ENCODE peak calls at places on chromosomes 13 and 19, in five cellular contexts. One of them, this sample, is unnamed.

GRCh38 chr13:100051070-100051469 is 37.8 kb upstream of the PCCA start:
- DNase-seq in upper lobe of left lung: no peak
- DNase-seq in A549: no peak
- DNase-seq in Peyer's patch: no peak
- DNase-seq in breast epithelium: no peak
- DNase-seq in this sample: no peak

GRCh38 chr19:18894254-18895037 is 1.5 kb downstream of the CERS1 start:
- DNase-seq in Peyer's patch: no peak
- DNase-seq in A549: no peak
- DNase-seq in upper lobe of left lung: no peak
- DNase-seq in breast epithelium: no peak
- DNase-seq in this sample: no peak

GRCh38 chr13:26653310-26653709 is 95.8 kb downstream of the WASF3 start:
- DNase-seq in breast epithelium: no peak
- DNase-seq in A549: no peak
- DNase-seq in upper lobe of left lung: no peak
- DNase-seq in Peyer's patch: no peak
- DNase-seq in this sample: no peak

GRCh38 chr13:78398743-78399410 is 204.5 kb downstream of the POU4F1 start:
- DNase-seq in breast epithelium: no peak
- DNase-seq in A549: no peak
- DNase-seq in Peyer's patch: no peak
- DNase-seq in upper lobe of left lung: no peak
- DNase-seq in this sample: no peak

GRCh38 chr13:112724788-112725345 is 35.0 kb downstream of the ATP11A start:
- DNase-seq in Peyer's patch: no peak
- DNase-seq in A549: no peak
- DNase-seq in breast epithelium: no peak
- DNase-seq in upper lobe of left lung: peak; percentile 54
- DNase-seq in this sample: no peak

GRCh38 chr19:58453743-58454142 is 2.3 kb downstream of the ZNF324B start:
- DNase-seq in upper lobe of left lung: no peak
- DNase-seq in A549: no peak
- DNase-seq in Peyer's patch: no peak
- DNase-seq in breast epithelium: no peak
- DNase-seq in this sample: no peak

GRCh38 chr19:19256072-19256969 is 16.8 kb downstream of the TM6SF2 start:
- DNase-seq in A549: peak; percentile 40
- DNase-seq in Peyer's patch: no peak
- DNase-seq in upper lobe of left lung: no peak
- DNase-seq in breast epithelium: no peak
- DNase-seq in this sample: no peak

GRCh38 chr13:45333973-45334922 is 6.7 kb downstream of the TPT1 start:
- DNase-seq in Peyer's patch: peak; percentile 59
- DNase-seq in upper lobe of left lung: no peak
- DNase-seq in A549: no peak
- DNase-seq in breast epithelium: no peak
- DNase-seq in this sample: no peak

GRCh38 chr19:30326076-30326710 is 46.0 kb upstream of the ZNF536 start:
- DNase-seq in Peyer's patch: no peak
- DNase-seq in A549: no peak
- DNase-seq in upper lobe of left lung: no peak
- DNase-seq in breast epithelium: no peak
- DNase-seq in this sample: no peak

GRCh38 chr19:18423258-18424020 is 4.2 kb downstream of the SSBP4 start:
- DNase-seq in Peyer's patch: no peak
- DNase-seq in breast epithelium: no peak
- DNase-seq in upper lobe of left lung: peak; percentile 78
- DNase-seq in A549: no peak
- DNase-seq in this sample: no peak

GRCh38 chr13:76992548-76993001 is 694 bp downstream of the CLN5 start:
- DNase-seq in upper lobe of left lung: no peak
- DNase-seq in A549: peak; percentile 17
- DNase-seq in Peyer's patch: peak; percentile 63
- DNase-seq in breast epithelium: no peak
- DNase-seq in this sample: no peak

GRCh38 chr13:78317030-78317429 is 286.3 kb downstream of the POU4F1 start:
- DNase-seq in upper lobe of left lung: no peak
- DNase-seq in Peyer's patch: no peak
- DNase-seq in breast epithelium: no peak
- DNase-seq in A549: no peak
- DNase-seq in this sample: no peak

GRCh38 chr19:15101479-15102082 is 5.6 kb upstream of the SYDE1 start:
- DNase-seq in upper lobe of left lung: no peak
- DNase-seq in breast epithelium: no peak
- DNase-seq in Peyer's patch: peak; percentile 72
- DNase-seq in A549: peak; percentile 48
- DNase-seq in this sample: peak; percentile 60

GRCh38 chr13:112444001-112444311 is 67.8 kb downstream of the SPACA7 start:
- DNase-seq in breast epithelium: no peak
- DNase-seq in upper lobe of left lung: peak; percentile 82
- DNase-seq in A549: peak; percentile 50
- DNase-seq in Peyer's patch: peak; percentile 68
- DNase-seq in this sample: no peak

GRCh38 chr19:45137179-45137761 is 23.5 kb downstream of the NKPD1 start:
- DNase-seq in Peyer's patch: no peak
- DNase-seq in upper lobe of left lung: peak; percentile 39
- DNase-seq in breast epithelium: no peak
- DNase-seq in A549: no peak
- DNase-seq in this sample: no peak

GRCh38 chr19:10020851-10021250 is 7.6 kb downstream of the RDH8 start:
- DNase-seq in Peyer's patch: no peak
- DNase-seq in A549: no peak
- DNase-seq in upper lobe of left lung: no peak
- DNase-seq in breast epithelium: no peak
- DNase-seq in this sample: no peak

GRCh38 chr13:109883181-109884180 is 97.1 kb upstream of the IRS2 start:
- DNase-seq in upper lobe of left lung: no peak
- DNase-seq in breast epithelium: no peak
- DNase-seq in A549: no peak
- DNase-seq in Peyer's patch: peak; percentile 49
- DNase-seq in this sample: no peak

GRCh38 chr13:50685491-50685890 is 158.0 kb downstream of the DLEU7 start:
- DNase-seq in A549: no peak
- DNase-seq in Peyer's patch: peak; percentile 65
- DNase-seq in upper lobe of left lung: no peak
- DNase-seq in breast epithelium: peak; percentile 57
- DNase-seq in this sample: no peak

GRCh38 chr19:11737964-11738745 is 591 bp downstream of the ZNF823 start:
- DNase-seq in breast epithelium: peak; percentile 73
- DNase-seq in Peyer's patch: peak; percentile 86
- DNase-seq in upper lobe of left lung: peak; percentile 84
- DNase-seq in A549: peak; percentile 43
- DNase-seq in this sample: peak; percentile 17

GRCh38 chr13:79492313-79492798 is 11.4 kb downstream of the NDFIP2 start:
- DNase-seq in A549: no peak
- DNase-seq in Peyer's patch: no peak
- DNase-seq in upper lobe of left lung: no peak
- DNase-seq in breast epithelium: no peak
- DNase-seq in this sample: no peak

GRCh38 chr13:23915308-23915707 is 18.0 kb upstream of the C1QTNF9B start:
- DNase-seq in breast epithelium: no peak
- DNase-seq in Peyer's patch: no peak
- DNase-seq in A549: no peak
- DNase-seq in upper lobe of left lung: no peak
- DNase-seq in this sample: no peak

GRCh38 chr19:48878219-48879024 is 6.2 kb downstream of the PPP1R15A start:
- DNase-seq in breast epithelium: no peak
- DNase-seq in upper lobe of left lung: no peak
- DNase-seq in Peyer's patch: no peak
- DNase-seq in A549: peak; percentile 51
- DNase-seq in this sample: no peak

DNA sequence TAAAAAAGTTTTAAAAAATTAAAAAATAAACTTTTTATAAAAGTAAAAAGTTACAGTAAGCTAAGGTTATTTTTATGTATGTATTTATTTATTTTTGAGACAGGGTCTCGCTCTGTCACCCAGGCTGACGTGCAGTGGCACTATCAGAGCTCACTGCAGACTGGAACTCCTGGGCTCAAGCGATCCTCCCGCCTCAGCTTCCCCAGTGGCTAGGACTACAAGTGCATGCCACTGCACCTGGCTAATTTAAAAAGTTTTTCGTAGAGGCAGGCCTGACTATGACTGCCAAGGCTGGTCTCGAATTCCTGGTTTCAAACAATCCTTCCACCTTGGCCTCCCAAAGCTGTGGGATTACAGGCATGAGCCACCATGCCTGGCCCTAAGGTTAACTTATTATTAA is 64.1 kb downstream of the CDADC1 start:
- DNase-seq in breast epithelium: no peak
- DNase-seq in Peyer's patch: no peak
- DNase-seq in upper lobe of left lung: no peak
- DNase-seq in A549: no peak
- DNase-seq in this sample: no peak
- H3K4me1 ChIP-seq in breast epithelium: no peaks in the 10 kb centered on the region
- H3K4me1 ChIP-seq in Peyer's patch: no peaks in the 10 kb centered on the region
- H3K4me1 ChIP-seq in upper lobe of left lung: peaks cover 28% of the 10 kb centered on the region
- H3K4me1 ChIP-seq in A549: peaks cover 24% of the 10 kb centered on the region
- H3K4me1 ChIP-seq in this sample: no peaks in the 10 kb centered on the region

DNA sequence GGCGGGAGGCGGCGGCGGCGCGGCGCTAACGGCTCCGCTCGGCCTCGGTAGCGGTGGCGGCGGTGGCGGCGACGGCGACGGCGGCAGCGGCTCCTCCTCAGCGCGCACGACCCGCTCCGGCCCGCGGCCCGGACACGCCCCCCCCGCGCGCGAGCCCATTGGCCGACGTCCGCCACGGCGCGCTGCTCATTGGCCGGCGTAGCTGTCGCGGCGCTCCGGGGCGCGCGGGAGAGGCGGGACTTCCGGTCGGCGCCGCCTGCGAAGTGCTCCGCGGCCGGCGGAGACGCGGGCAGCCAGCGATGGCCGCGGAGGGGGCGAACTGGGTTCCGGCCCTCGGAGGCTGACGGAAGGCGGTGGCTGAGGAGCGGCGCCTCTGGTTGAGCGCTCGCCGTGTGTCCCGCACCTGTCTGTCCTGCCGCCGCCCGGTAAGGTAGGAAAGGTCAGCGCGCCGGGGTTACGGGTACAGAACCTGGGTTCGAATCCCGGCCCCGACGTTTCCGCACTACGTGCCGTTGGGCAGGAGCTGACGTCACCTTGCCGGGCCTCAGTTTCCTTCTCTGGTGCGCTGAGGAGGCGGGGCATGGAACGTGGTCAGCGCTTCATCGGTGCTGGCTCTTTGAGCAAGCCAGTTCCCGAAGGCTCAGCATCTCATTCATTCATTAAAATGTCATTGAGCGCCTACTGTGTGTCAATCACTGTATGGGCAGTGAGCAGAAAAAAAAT is at the start of gene ELAVL1:
- DNase-seq in breast epithelium: peak; percentile 88
- DNase-seq in A549: peak; percentile 88
- DNase-seq in upper lobe of left lung: peak; percentile 99
- DNase-seq in Peyer's patch: peak; percentile 95
- DNase-seq in this sample: peak; percentile 78
- TF ChIP-seq CTCF in breast epithelium: no peak
- TF ChIP-seq CTCF in A549: no peak
- TF ChIP-seq CTCF in upper lobe of left lung: no peak
- TF ChIP-seq CTCF in Peyer's patch: no peak
- TF ChIP-seq CTCF in this sample: no peak

DNA sequence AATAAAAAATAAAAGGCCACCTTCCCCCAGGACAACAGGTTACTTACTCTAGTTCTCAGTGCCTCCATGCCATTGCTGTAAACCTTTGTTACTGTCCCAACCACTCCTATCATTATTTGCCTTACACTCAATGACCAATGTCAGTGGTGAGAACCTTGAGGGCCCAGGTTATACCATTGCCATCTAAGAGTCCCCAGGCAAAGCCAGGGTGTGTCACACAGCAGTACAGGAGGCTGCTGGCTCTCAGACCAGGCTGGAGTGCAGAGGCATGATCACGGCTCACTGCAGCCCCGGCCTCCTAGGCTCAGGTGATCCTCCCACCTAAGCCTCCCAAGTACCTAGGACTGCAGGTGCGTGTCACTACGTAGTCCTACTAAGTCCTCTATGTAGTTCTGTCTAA is 6.1 kb downstream of the ELAVL1 start:
- DNase-seq in Peyer's patch: no peak
- DNase-seq in breast epithelium: no peak
- DNase-seq in upper lobe of left lung: no peak
- DNase-seq in A549: no peak
- DNase-seq in this sample: no peak
- H3K4me1 ChIP-seq in Peyer's patch: no peaks in the 10 kb centered on the region
- H3K4me1 ChIP-seq in breast epithelium: peaks cover 15% of the 10 kb centered on the region
- H3K4me1 ChIP-seq in upper lobe of left lung: peaks cover 43% of the 10 kb centered on the region
- H3K4me1 ChIP-seq in A549: peaks cover 16% of the 10 kb centered on the region
- H3K4me1 ChIP-seq in this sample: peaks cover 35% of the 10 kb centered on the region

DNA sequence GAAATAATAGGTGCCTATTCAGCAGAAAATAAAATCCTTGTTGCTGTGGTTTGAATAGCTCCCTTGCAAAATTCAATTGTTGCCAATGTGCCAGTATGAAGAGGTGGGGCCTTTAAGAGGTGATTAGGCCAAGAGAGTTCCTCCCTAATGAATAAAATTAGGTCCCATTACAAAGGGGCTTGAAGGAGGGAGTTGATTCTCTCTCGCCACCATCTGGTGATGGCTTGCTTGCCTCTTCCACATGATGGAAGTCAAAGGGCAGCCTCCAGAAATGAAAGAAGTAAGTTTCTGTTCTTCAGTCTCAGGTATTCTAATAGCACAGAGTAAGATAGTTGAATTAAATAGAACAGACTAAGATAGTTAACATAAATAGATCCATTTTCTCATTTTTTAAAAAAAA is 3.0 kb upstream of the EEF1AKMT1 start:
- DNase-seq in A549: no peak
- DNase-seq in Peyer's patch: no peak
- DNase-seq in upper lobe of left lung: no peak
- DNase-seq in breast epithelium: no peak
- DNase-seq in this sample: no peak
- TF ChIP-seq CTCF in A549: no peak
- TF ChIP-seq CTCF in Peyer's patch: no peak
- TF ChIP-seq CTCF in upper lobe of left lung: no peak
- TF ChIP-seq CTCF in breast epithelium: no peak
- TF ChIP-seq CTCF in this sample: no peak

GRCh38 chr19:3982701-3983541 is 2.3 kb downstream of the EEF2 start:
- DNase-seq in breast epithelium: no peak
- DNase-seq in A549: no peak
- DNase-seq in upper lobe of left lung: peak; percentile 73
- DNase-seq in Peyer's patch: no peak
- DNase-seq in this sample: no peak
- H3K4me1 ChIP-seq in breast epithelium: peaks cover 17% of the 10 kb centered on the region
- H3K4me1 ChIP-seq in A549: peaks cover 26% of the 10 kb centered on the region
- H3K4me1 ChIP-seq in upper lobe of left lung: peaks cover 45% of the 10 kb centered on the region
- H3K4me1 ChIP-seq in Peyer's patch: peaks cover 9% of the 10 kb centered on the region
- H3K4me1 ChIP-seq in this sample: peaks cover 47% of the 10 kb centered on the region

GRCh38 chr19:13329766-13330165 is 176.5 kb downstream of the CACNA1A start:
- DNase-seq in A549: no peak
- DNase-seq in Peyer's patch: no peak
- DNase-seq in upper lobe of left lung: no peak
- DNase-seq in breast epithelium: no peak
- DNase-seq in this sample: no peak

GRCh38 chr19:13330285-13330684 is 176.0 kb downstream of the CACNA1A start:
- DNase-seq in A549: no peak
- DNase-seq in Peyer's patch: no peak
- DNase-seq in breast epithelium: no peak
- DNase-seq in upper lobe of left lung: no peak
- DNase-seq in this sample: no peak

GRCh38 chr19:13339869-13340268 is 166.4 kb downstream of the CACNA1A start:
- DNase-seq in Peyer's patch: no peak
- DNase-seq in upper lobe of left lung: no peak
- DNase-seq in breast epithelium: no peak
- DNase-seq in A549: no peak
- DNase-seq in this sample: no peak

GRCh38 chr19:13337181-13337580 is 169.1 kb downstream of the CACNA1A start:
- DNase-seq in Peyer's patch: no peak
- DNase-seq in upper lobe of left lung: no peak
- DNase-seq in breast epithelium: no peak
- DNase-seq in A549: no peak
- DNase-seq in this sample: no peak

GRCh38 chr19:13334801-13335481 is 171.3 kb downstream of the CACNA1A start:
- DNase-seq in upper lobe of left lung: no peak
- DNase-seq in breast epithelium: no peak
- DNase-seq in A549: peak; percentile 32
- DNase-seq in Peyer's patch: no peak
- DNase-seq in this sample: no peak
- TF ChIP-seq CTCF in upper lobe of left lung: no peak
- TF ChIP-seq CTCF in breast epithelium: no peak
- TF ChIP-seq CTCF in A549: no peak
- TF ChIP-seq CTCF in Peyer's patch: no peak
- TF ChIP-seq CTCF in this sample: no peak